ENCODE peak calls at places on chromosomes 3 and 15, in seven cellular contexts. E, T, J, H, Q, R and X are unnamed samples.

GRCh38 chr3:72571638-72572114 is 276.6 kb downstream of the SHQ1 start:
- DNase-seq in E (no peak), T (no peak), J (no peak), H (no peak), Q (no peak), R (no peak), X (no peak)

GRCh38 chr3:126156468-126156867 is 23.9 kb downstream of the ALDH1L1 start:
- DNase-seq in E (no peak), T (peak; percentile 23), J (peak; percentile 9), H (no peak), Q (no peak), R (no peak), X (no peak)

GRCh38 chr15:47887181-47887580 is 169.9 kb downstream of the SEMA6D start:
- DNase-seq in E (no peak), T (no peak), J (no peak), H (no peak), Q (no peak), R (no peak), X (no peak)

GRCh38 chr3:132593241-132593949 is 3.7 kb upstream of the ACKR4 start:
- DNase-seq in E (no peak), T (no peak), J (no peak), H (no peak), Q (no peak), R (no peak), X (no peak)

GRCh38 chr15:48507416-48508065 is 138.0 kb downstream of the FBN1 start:
- DNase-seq in E (peak; percentile 60), T (peak; percentile 39), J (peak; percentile 28), H (no peak), Q (peak; percentile 63), R (no peak), X (peak; percentile 22)

GRCh38 chr3:195582947-195583346 is 793 bp downstream of the APOD start:
- DNase-seq in E (peak; percentile 20), T (no peak), J (no peak), H (no peak), Q (no peak), R (no peak), X (peak; percentile 79)

GRCh38 chr15:99450896-99451358 is 114.9 kb upstream of the MEF2A start:
- DNase-seq in E (peak; percentile 49), T (peak; percentile 56), J (peak; percentile 48), H (no peak), Q (peak; percentile 94), R (peak; percentile 27), X (peak; percentile 68)

GRCh38 chr3:76369170-76369569 is 583.8 kb upstream of the ZNF717 start:
- DNase-seq in E (peak; percentile 9), T (no peak), J (no peak), H (no peak), Q (peak; percentile 21), R (no peak), X (no peak)

GRCh38 chr3:152460936-152461335 is 192.2 kb downstream of the MBNL1 start:
- DNase-seq in E (no peak), T (no peak), J (no peak), H (no peak), Q (no peak), R (no peak), X (no peak)

GRCh38 chr3:4827767-4828166 is 151.5 kb upstream of the BHLHE40 start:
- DNase-seq in E (peak; percentile 37), T (no peak), J (no peak), H (no peak), Q (no peak), R (no peak), X (no peak)

GRCh38 chr3:4977001-4977888 is 2.0 kb upstream of the BHLHE40 start:
- DNase-seq in E (peak; percentile 91), T (peak; percentile 75), J (peak; percentile 87), H (no peak), Q (peak; percentile 89), R (peak; percentile 82), X (peak; percentile 68)

GRCh38 chr3:164416491-164417222 is 661.6 kb downstream of the SI start:
- DNase-seq in E (no peak), T (no peak), J (no peak), H (no peak), Q (no peak), R (no peak), X (no peak)

GRCh38 chr15:90141646-90142045 is 39.4 kb upstream of the IDH2 start:
- DNase-seq in E (peak; percentile 57), T (no peak), J (no peak), H (no peak), Q (no peak), R (no peak), X (no peak)

GRCh38 chr3:10758304-10759037 is 57.6 kb upstream of the SLC6A11 start:
- DNase-seq in E (peak; percentile 80), T (peak; percentile 72), J (peak; percentile 65), H (no peak), Q (peak; percentile 65), R (no peak), X (peak; percentile 61)

GRCh38 chr15:50261979-50262378 is 3.5 kb downstream of the HDC start:
- DNase-seq in E (peak; percentile 78), T (no peak), J (no peak), H (no peak), Q (no peak), R (no peak), X (no peak)

GRCh38 chr15:90095521-90095959 is 6.7 kb downstream of the IDH2 start:
- DNase-seq in E (peak; percentile 1), T (peak; percentile 37), J (peak; percentile 87), H (no peak), Q (no peak), R (no peak), X (no peak)

GRCh38 chr15:33370225-33371020 is 59.7 kb downstream of the RYR3 start:
- DNase-seq in E (no peak), T (no peak), J (no peak), H (no peak), Q (no peak), R (no peak), X (no peak)

GRCh38 chr3:183275418-183275817 is 22.4 kb downstream of the B3GNT5 start:
- DNase-seq in E (peak; percentile 69), T (no peak), J (peak; percentile 38), H (no peak), Q (peak; percentile 77), R (no peak), X (peak; percentile 64)

GRCh38 chr3:183278479-183279088 is 25.5 kb downstream of the B3GNT5 start:
- DNase-seq in E (no peak), T (no peak), J (no peak), H (no peak), Q (peak; percentile 81), R (no peak), X (no peak)

GRCh38 chr3:183277260-183277659 is 24.2 kb downstream of the B3GNT5 start:
- DNase-seq in E (no peak), T (no peak), J (no peak), H (no peak), Q (no peak), R (no peak), X (no peak)

GRCh38 chr3:183281126-183281797 is 28.2 kb downstream of the B3GNT5 start:
- DNase-seq in E (no peak), T (no peak), J (no peak), H (no peak), Q (no peak), R (no peak), X (no peak)

DNA sequence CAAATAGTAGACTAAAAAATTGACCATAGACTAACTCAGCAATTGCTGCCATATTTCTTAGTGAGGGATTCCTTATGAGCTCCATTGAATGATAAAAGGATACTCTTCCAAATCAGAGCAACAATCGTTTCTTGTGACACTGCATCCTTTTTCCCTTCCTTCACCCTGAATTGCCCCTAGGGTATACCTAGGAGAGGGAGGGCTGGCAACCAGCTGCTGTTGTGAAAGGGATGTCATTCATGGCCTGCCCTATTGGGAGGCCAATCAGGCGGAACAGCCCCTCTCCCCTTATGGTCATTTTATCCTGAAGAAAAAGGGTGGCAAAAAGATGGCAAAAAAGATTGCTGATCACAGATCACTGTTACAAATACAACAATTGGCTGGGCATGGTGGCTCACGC is 26.3 kb downstream of the B3GNT5 start:
- DNase-seq in E (no peak), T (no peak), J (no peak), H (no peak), Q (no peak), R (no peak), X (no peak)
- TF ChIP-seq CTCF in E (no peak), T (no peak), J (no peak), H (no peak), Q (no peak), R (no peak), X (no peak)

GRCh38 chr3:44117736-44118135 is 124.0 kb upstream of the TOPAZ1 start:
- DNase-seq in E (no peak), T (no peak), J (no peak), H (no peak), Q (no peak), R (no peak), X (no peak)

GRCh38 chr3:44125241-44125640 is 116.4 kb upstream of the TOPAZ1 start:
- DNase-seq in E (no peak), T (no peak), J (no peak), H (no peak), Q (no peak), R (no peak), X (no peak)

GRCh38 chr3:44117239-44117638 is 124.4 kb upstream of the TOPAZ1 start:
- DNase-seq in E (no peak), T (no peak), J (peak; percentile 41), H (no peak), Q (no peak), R (no peak), X (no peak)

GRCh38 chr3:44125882-44126281 is 115.8 kb upstream of the TOPAZ1 start:
- DNase-seq in E (no peak), T (no peak), J (no peak), H (no peak), Q (no peak), R (no peak), X (no peak)

GRCh38 chr3:44120721-44121582 is 120.7 kb upstream of the TOPAZ1 start:
- DNase-seq in E (no peak), T (no peak), J (peak; percentile 19), H (no peak), Q (peak; percentile 25), R (no peak), X (no peak)
- TF ChIP-seq CTCF in E (no peak), T (no peak), J (no peak), H (no peak), Q (no peak), R (no peak), X (no peak)

DNA sequence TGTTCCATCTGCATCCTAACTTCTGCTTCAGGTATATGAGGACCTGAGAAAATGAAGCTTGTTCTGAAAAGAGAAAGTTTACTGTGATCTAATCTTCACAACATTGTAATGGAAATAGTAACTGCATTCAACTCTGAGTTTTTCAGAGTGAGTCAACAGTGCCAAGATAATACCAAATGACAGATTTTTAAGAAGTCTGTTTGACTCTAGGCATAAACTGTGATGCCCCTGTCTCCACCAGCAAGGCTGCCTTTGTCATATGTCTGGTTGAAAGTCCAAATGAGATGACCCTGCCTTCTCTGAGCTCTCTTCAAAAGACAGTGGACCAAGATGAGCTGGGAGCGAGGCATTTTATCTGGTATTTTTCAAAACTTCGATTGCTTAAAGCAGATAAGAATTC is 44.8 kb upstream of the B3GNT5 start:
- DNase-seq in E (no peak), T (no peak), J (no peak), H (no peak), Q (no peak), R (no peak), X (no peak)
- TF ChIP-seq CTCF in E (no peak), T (no peak), J (no peak), H (no peak), Q (no peak), R (no peak), X (no peak)

DNA sequence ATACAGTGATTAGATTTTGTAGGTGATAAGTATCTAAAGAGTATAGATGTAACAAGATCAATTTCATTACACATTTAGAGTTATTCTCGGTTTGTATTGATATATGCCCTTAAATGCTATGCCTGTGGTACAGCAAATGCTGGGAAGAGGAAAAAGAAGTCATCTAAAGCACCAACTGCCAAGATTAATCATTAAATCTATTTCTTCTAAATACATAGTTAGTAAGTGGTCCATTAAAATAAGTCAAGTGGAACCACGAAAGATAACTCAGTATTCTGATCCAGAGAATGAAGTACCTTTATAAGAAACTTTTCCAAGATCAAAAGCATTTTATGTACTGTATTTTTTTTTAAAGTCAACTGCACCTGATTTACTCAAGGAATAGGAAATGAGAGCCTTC is 142.1 kb upstream of the CGNL1 start:
- DNase-seq in E (no peak), T (no peak), J (no peak), H (no peak), Q (no peak), R (no peak), X (no peak)
- TF ChIP-seq CTCF in E (no peak), T (no peak), J (no peak), H (no peak), Q (no peak), R (no peak), X (no peak)